ENCODE peak calls at places on chromosomes 11 and 22, in ten cellular contexts. V, P, E, D, O, L, X, T, B and U are unnamed samples.

GRCh38 chr22:19709063-19709769 is 5.1 kb upstream of the SEPTIN5 start:
- DNase-seq in V (peak), P (peak), E (no peak), D (no peak), O (no peak), L (no peak), X (no peak), T (peak), B (no peak), U (no peak)

GRCh38 chr11:17352925-17353227 is 1.3 kb downstream of the NCR3LG1 start:
- DNase-seq in V (no peak), P (peak), E (peak), D (peak), O (no peak), L (no peak), X (peak), T (no peak), B (peak), U (no peak)

GRCh38 chr11:112834277-112834755 is 126.9 kb upstream of the NCAM1 start:
- DNase-seq in V (peak), P (no peak), E (peak), D (no peak), O (no peak), L (no peak), X (no peak), T (peak), B (no peak), U (no peak)

GRCh38 chr11:67662142-67662805 is 11.7 kb upstream of the ACY3 start:
- DNase-seq in V (no peak), P (no peak), E (no peak), D (no peak), O (no peak), L (no peak), X (no peak), T (no peak), B (no peak), U (no peak)

GRCh38 chr11:10114593-10115404 is 179.2 kb downstream of the SBF2 start:
- DNase-seq in V (no peak), P (no peak), E (no peak), D (no peak), O (no peak), L (no peak), X (no peak), T (no peak), B (peak), U (no peak)

GRCh38 chr11:728901-729491 is 18.3 kb upstream of the TALDO1 start:
- DNase-seq in V (peak), P (no peak), E (no peak), D (no peak), O (no peak), L (no peak), X (no peak), T (no peak), B (no peak), U (no peak)

GRCh38 chr11:14148653-14149273 is 186.2 kb downstream of the SPON1 start:
- DNase-seq in V (no peak), P (peak), E (peak), D (no peak), O (peak), L (no peak), X (peak), T (no peak), B (peak), U (peak)

GRCh38 chr11:1876361-1877063 is 15.2 kb downstream of the PRR33 start:
- DNase-seq in V (no peak), P (peak), E (no peak), D (no peak), O (no peak), L (no peak), X (no peak), T (peak), B (no peak), U (peak)

GRCh38 chr11:112874959-112875358 is 86.3 kb upstream of the NCAM1 start:
- DNase-seq in V (no peak), P (no peak), E (no peak), D (no peak), O (no peak), L (no peak), X (no peak), T (no peak), B (no peak), U (no peak)

GRCh38 chr11:290621-291231 is 1.8 kb downstream of the PGGHG start:
- DNase-seq in V (no peak), P (no peak), E (no peak), D (no peak), O (no peak), L (no peak), X (no peak), T (peak), B (no peak), U (no peak)

GRCh38 chr22:24424001-24424900 is 3.1 kb upstream of the ADORA2A start:
- DNase-seq in V (no peak), P (peak), E (no peak), D (no peak), O (no peak), L (no peak), X (no peak), T (peak), B (no peak), U (no peak)

GRCh38 chr11:57980201-57980600 is 43.5 kb upstream of the OR9Q1 start:
- DNase-seq in V (no peak), P (no peak), E (no peak), D (no peak), O (no peak), L (no peak), X (no peak), T (no peak), B (no peak), U (no peak)

GRCh38 chr22:48954781-48955311 is 872.8 kb downstream of the BRD1 start:
- DNase-seq in V (peak), P (peak), E (no peak), D (no peak), O (no peak), L (no peak), X (no peak), T (no peak), B (no peak), U (no peak)

GRCh38 chr11:73625690-73626318 is 20.6 kb upstream of the PLEKHB1 start:
- DNase-seq in V (peak), P (peak), E (peak), D (peak), O (peak), L (peak), X (peak), T (peak), B (peak), U (peak)

GRCh38 chr11:33772300-33772699 is 2.0 kb downstream of the FBXO3 start:
- DNase-seq in V (no peak), P (peak), E (no peak), D (no peak), O (no peak), L (no peak), X (no peak), T (no peak), B (no peak), U (no peak)

GRCh38 chr11:18522388-18522787 is 4.4 kb downstream of the TSG101 start:
- DNase-seq in V (no peak), P (peak), E (no peak), D (no peak), O (no peak), L (no peak), X (no peak), T (no peak), B (no peak), U (no peak)

GRCh38 chr22:43818981-43819690 is 7.0 kb upstream of the EFCAB6 start:
- DNase-seq in V (no peak), P (no peak), E (no peak), D (no peak), O (no peak), L (no peak), X (no peak), T (no peak), B (no peak), U (no peak)

GRCh38 chr11:80024119-80024518 is 583.3 kb upstream of the TENM4 start:
- DNase-seq in V (no peak), P (no peak), E (no peak), D (no peak), O (no peak), L (no peak), X (peak), T (no peak), B (no peak), U (no peak)

GRCh38 chr11:126733685-126734084 is 266.9 kb downstream of the KIRREL3 start:
- DNase-seq in V (no peak), P (no peak), E (no peak), D (peak), O (no peak), L (no peak), X (no peak), T (no peak), B (no peak), U (peak)

GRCh38 chr11:107844041-107844440 is 14.5 kb downstream of the SLC35F2 start:
- DNase-seq in V (no peak), P (peak), E (no peak), D (no peak), O (no peak), L (no peak), X (no peak), T (no peak), B (peak), U (peak)

GRCh38 chr11:96161271-96162089 is 181.5 kb downstream of the MAML2 start:
- DNase-seq in V (no peak), P (peak), E (no peak), D (peak), O (no peak), L (no peak), X (no peak), T (no peak), B (peak), U (peak)

GRCh38 chr11:33910261-33910959 is 18.5 kb upstream of the LMO2 start:
- DNase-seq in V (no peak), P (peak), E (no peak), D (peak), O (no peak), L (no peak), X (no peak), T (no peak), B (peak), U (peak)

GRCh38 chr11:10906521-10906920 is 48.7 kb upstream of the ZBED5 start:
- DNase-seq in V (no peak), P (peak), E (no peak), D (peak), O (no peak), L (no peak), X (no peak), T (no peak), B (peak), U (peak)

GRCh38 chr22:20749453-20749852 is 24.5 kb upstream of the SERPIND1 start:
- DNase-seq in V (no peak), P (no peak), E (no peak), D (no peak), O (no peak), L (no peak), X (no peak), T (no peak), B (no peak), U (no peak)

GRCh38 chr11:9761441-9761945 is 97.6 kb downstream of the SWAP70 start:
- DNase-seq in V (no peak), P (no peak), E (no peak), D (no peak), O (no peak), L (no peak), X (no peak), T (no peak), B (no peak), U (no peak)

GRCh38 chr22:26949193-26949592 is 291.8 kb downstream of the MIAT start:
- DNase-seq in V (no peak), P (peak), E (no peak), D (peak), O (no peak), L (no peak), X (no peak), T (no peak), B (no peak), U (peak)

GRCh38 chr11:132187391-132187790 is 817.0 kb downstream of the NTM start:
- DNase-seq in V (no peak), P (no peak), E (no peak), D (no peak), O (no peak), L (no peak), X (no peak), T (no peak), B (no peak), U (no peak)

GRCh38 chr22:29315286-29316195 is at the start of gene RASL10A:
- DNase-seq in V (no peak), P (peak), E (peak), D (no peak), O (no peak), L (no peak), X (no peak), T (peak), B (no peak), U (no peak)

GRCh38 chr11:20353829-20354434 is 9.6 kb upstream of the HTATIP2 start:
- DNase-seq in V (no peak), P (peak), E (peak), D (no peak), O (no peak), L (peak), X (peak), T (no peak), B (peak), U (peak)

GRCh38 chr22:37428649-37429586 is 1.6 kb upstream of the ELFN2 start:
- DNase-seq in V (no peak), P (peak), E (no peak), D (no peak), O (no peak), L (no peak), X (no peak), T (no peak), B (no peak), U (peak)

GRCh38 chr22:39148727-39149535 is 3.5 kb downstream of the CBX7 start:
- DNase-seq in V (no peak), P (no peak), E (no peak), D (no peak), O (no peak), L (no peak), X (no peak), T (peak), B (no peak), U (no peak)

GRCh38 chr11:69726019-69726418 is 22.2 kb upstream of the FGF19 start:
- DNase-seq in V (no peak), P (no peak), E (no peak), D (no peak), O (no peak), L (no peak), X (no peak), T (no peak), B (no peak), U (peak)

GRCh38 chr11:63567044-63567840 is 4.1 kb upstream of the PLAAT2 start:
- DNase-seq in V (no peak), P (peak), E (no peak), D (peak), O (peak), L (no peak), X (peak), T (no peak), B (peak), U (peak)

GRCh38 chr11:37496196-37496595 is 898.2 kb upstream of the RAG2 start:
- DNase-seq in V (no peak), P (no peak), E (no peak), D (no peak), O (no peak), L (no peak), X (no peak), T (no peak), B (no peak), U (no peak)

GRCh38 chr11:83087035-83087434 is 15.3 kb upstream of the RAB30 start:
- DNase-seq in V (no peak), P (no peak), E (peak), D (no peak), O (no peak), L (peak), X (peak), T (no peak), B (no peak), U (no peak)

GRCh38 chr11:69867076-69868002 is 48.1 kb upstream of the FGF3 start:
- DNase-seq in V (no peak), P (peak), E (no peak), D (peak), O (no peak), L (no peak), X (no peak), T (peak), B (peak), U (peak)

GRCh38 chr11:89347071-89347470 is 144.1 kb downstream of the NOX4 start:
- DNase-seq in V (no peak), P (no peak), E (no peak), D (no peak), O (no peak), L (no peak), X (no peak), T (no peak), B (no peak), U (no peak)

GRCh38 chr11:73981051-73981805 is 1.4 kb downstream of the UCP2 start:
- DNase-seq in V (no peak), P (no peak), E (no peak), D (no peak), O (no peak), L (no peak), X (no peak), T (peak), B (no peak), U (no peak)